ENCODE peak calls at places on chromosomes 12 and 14, in four cellular contexts. H, O, M and W are unnamed samples. For H3K27me3, the result is how much of the 10 kb centered on the place peaks cover.

GRCh38 chr12:89433634-89434033 is 81.3 kb upstream of the DUSP6 start:
- DNase-seq in O (no peak), M (no peak), H (no peak), W (no peak)

GRCh38 chr12:67509987-67510386 is 138.6 kb upstream of the DYRK2 start:
- DNase-seq in H (no peak), M (no peak), O (no peak), W (no peak)

GRCh38 chr14:76950043-76951020 is 78.2 kb downstream of the IRF2BPL start:
- DNase-seq in M (no peak), H (no peak), O (no peak), W (no peak)

GRCh38 chr12:19525236-19525635 is 85.9 kb downstream of the AEBP2 start:
- DNase-seq in O (no peak), M (no peak), H (no peak), W (no peak)

GRCh38 chr14:92755495-92755894 is 7.1 kb upstream of the LGMN start:
- DNase-seq in O (no peak), M (no peak), H (no peak), W (no peak)

GRCh38 chr14:92207012-92207927 is 85.5 kb downstream of the CPSF2 start:
- DNase-seq in O (no peak), M (no peak), H (no peak), W (no peak)

GRCh38 chr12:67633708-67634107 is 14.8 kb upstream of the DYRK2 start:
- DNase-seq in O (no peak), M (no peak), H (no peak), W (no peak)

GRCh38 chr14:100950024-100950423 is 46.5 kb upstream of the RTL1 start:
- DNase-seq in M (no peak), H (no peak), O (no peak), W (no peak)

GRCh38 chr12:115451785-115452736 is 768.1 kb upstream of the TBX3 start:
- DNase-seq in H (no peak), O (peak), M (no peak), W (peak)

GRCh38 chr12:72209096-72209495 is 63.1 kb upstream of the TRHDE start:
- DNase-seq in H (no peak), M (no peak), O (no peak), W (no peak)

GRCh38 chr12:92602930-92603623 is 99.7 kb upstream of the PLEKHG7 start:
- DNase-seq in O (no peak), H (no peak), M (no peak), W (no peak)

GRCh38 chr12:45349911-45350310 is 134.0 kb downstream of the ANO6 start:
- DNase-seq in O (no peak), H (no peak), M (no peak), W (no peak)

GRCh38 chr12:54372113-54372806 is 8.0 kb upstream of the GPR84 start:
- DNase-seq in M (no peak), O (peak), H (no peak), W (no peak)

GRCh38 chr12:32290411-32290810 is 108.9 kb upstream of the FGD4 start:
- DNase-seq in M (no peak), O (no peak), H (no peak), W (no peak)

GRCh38 chr12:52178984-52179383 is 12.8 kb downstream of the KRT80 start:
- DNase-seq in H (no peak), O (no peak), M (no peak), W (no peak)

GRCh38 chr12:109797905-109798669 is 35.1 kb downstream of the TRPV4 start:
- DNase-seq in M (no peak), H (no peak), O (no peak), W (no peak)

GRCh38 chr12:37672655-37673260 is 643.8 kb upstream of the ALG10B start:
- DNase-seq in H (no peak), M (no peak), O (no peak), W (no peak)

GRCh38 chr12:92363295-92364146 is 217.9 kb upstream of the BTG1 start:
- DNase-seq in M (peak), O (no peak), H (peak), W (no peak)

GRCh38 chr14:83712730-83713129 is 1817.2 kb upstream of the FLRT2 start:
- DNase-seq in M (no peak), H (no peak), O (no peak), W (no peak)

GRCh38 chr12:2615665-2616387 is 178.9 kb upstream of the FKBP4 start:
- DNase-seq in O (no peak), M (no peak), H (no peak), W (no peak)

GRCh38 chr12:55742719-55743130 is at the start of gene GDF11:
- DNase-seq in M (peak), O (peak), H (peak), W (peak)

GRCh38 chr14:99316281-99317163 is 44.5 kb upstream of the BCL11B start:
- DNase-seq in H (no peak), M (no peak), O (no peak), W (no peak)

GRCh38 chr14:32654106-32654505 is 284.6 kb upstream of the NPAS3 start:
- DNase-seq in H (no peak), O (no peak), M (no peak), W (no peak)

GRCh38 chr12:57268264-57268663 is 17.3 kb upstream of the STAC3 start:
- DNase-seq in O (no peak), H (no peak), M (no peak), W (no peak)

GRCh38 chr12:24909667-24910066 is 39.2 kb downstream of the BCAT1 start:
- DNase-seq in H (no peak), M (no peak), O (no peak), W (peak)

GRCh38 chr12:111699-112591 is 45.4 kb downstream of the IQSEC3 start:
- DNase-seq in O (no peak), H (no peak), M (no peak), W (no peak)

GRCh38 chr12:52415870-52416750 is 10.0 kb upstream of the KRT82 start:
- DNase-seq in O (no peak), M (no peak), H (no peak), W (no peak)

GRCh38 chr14:90987140-90987539 is 73.3 kb downstream of the RPS6KA5 start:
- DNase-seq in O (no peak), H (no peak), M (no peak), W (no peak)

GRCh38 chr12:66905201-66905600 is 226.3 kb upstream of the GRIP1 start:
- DNase-seq in M (no peak), O (no peak), H (no peak), W (no peak)

GRCh38 chr12:10826258-10826657 is at the start of gene TAS2R10:
- DNase-seq in H (no peak), M (no peak), O (no peak), W (no peak)

GRCh38 chr12:124663771-124664366 is 96.5 kb upstream of the NCOR2 start:
- DNase-seq in H (no peak), M (no peak), O (peak), W (no peak)

GRCh38 chr14:94304243-94304642 is 11.2 kb upstream of the SERPINA10 start:
- DNase-seq in H (no peak), M (no peak), O (no peak), W (no peak)

GRCh38 chr12:66329941-66330340 is 27.6 kb downstream of the HELB start:
- DNase-seq in M (no peak), H (no peak), O (no peak), W (no peak)

GRCh38 chr14:70622111-70622712 is 19.5 kb upstream of the TTC9 start:
- DNase-seq in H (peak), M (peak), O (no peak), W (no peak)

GRCh38 chr12:124498178-124498869 is 69.1 kb downstream of the NCOR2 start:
- DNase-seq in M (no peak), H (no peak), O (peak), W (no peak)

GRCh38 chr14:33551963-33552362 is 398.9 kb downstream of the EGLN3 start:
- DNase-seq in M (no peak), H (no peak), O (no peak), W (no peak)

GRCh38 chr14:94093418-94093817 is 12.3 kb downstream of the IFI27L1 start:
- DNase-seq in H (no peak), M (no peak), O (no peak), W (no peak)

GRCh38 chr12:104643921-104644669 is 187.3 kb downstream of the CHST11 start:
- DNase-seq in O (no peak), M (no peak), H (no peak), W (no peak)

DNA sequence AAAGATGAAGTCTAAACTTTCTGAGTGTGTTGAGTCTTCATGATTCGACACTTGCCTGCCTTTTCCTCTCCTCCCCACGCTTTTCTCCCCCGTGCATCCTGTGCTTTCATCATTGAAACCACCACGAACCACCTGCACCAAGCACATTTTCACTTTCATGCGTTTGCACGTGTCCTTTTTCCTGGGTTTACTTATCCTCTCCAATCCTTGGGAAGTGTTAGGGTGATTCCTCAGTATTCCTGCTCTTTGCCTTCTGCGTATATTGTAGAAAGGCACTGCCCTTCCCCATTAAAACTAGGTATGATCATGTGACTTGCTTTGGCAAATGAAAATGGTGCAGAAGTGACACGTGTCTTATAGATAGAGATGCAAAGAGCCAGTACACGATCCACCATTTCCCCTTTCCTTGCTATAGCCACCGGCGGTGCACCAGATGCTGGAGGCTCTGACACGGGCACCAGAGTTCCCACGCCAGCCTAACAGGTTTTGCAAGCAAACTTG is 106.6 kb downstream of the BRMS1L start:
- DNase-seq in O (no peak), M (no peak), H (peak), W (no peak)
- H3K27ac ChIP-seq in O (no peak), M (no peak), H (peak), W (no peak)

GRCh38 chr14:67609642-67610310 is 9.7 kb upstream of the PIGH start:
- DNase-seq in H (no peak), M (no peak), O (no peak), W (no peak)
- H3K27me3 ChIP-seq in H (under half), M (under half), O (under half), W (under half)

GRCh38 chr12:116565963-116566362 is 6.8 kb downstream of the MAP1LC3B2 start:
- DNase-seq in M (no peak), O (no peak), H (no peak), W (no peak)

GRCh38 chr12:116561181-116561821 is 2.1 kb downstream of the MAP1LC3B2 start:
- DNase-seq in H (no peak), O (no peak), M (no peak), W (no peak)

GRCh38 chr12:116564080-116564479 is 4.9 kb downstream of the MAP1LC3B2 start:
- DNase-seq in M (no peak), H (no peak), O (no peak), W (no peak)

GRCh38 chr12:116562090-116562489 is 2.9 kb downstream of the MAP1LC3B2 start:
- DNase-seq in M (no peak), O (no peak), H (no peak), W (no peak)

GRCh38 chr12:116563262-116563661 is 4.1 kb downstream of the MAP1LC3B2 start:
- DNase-seq in O (no peak), M (no peak), H (no peak), W (no peak)
- H3K27ac ChIP-seq in O (no peak), M (no peak), H (no peak), W (no peak)

DNA sequence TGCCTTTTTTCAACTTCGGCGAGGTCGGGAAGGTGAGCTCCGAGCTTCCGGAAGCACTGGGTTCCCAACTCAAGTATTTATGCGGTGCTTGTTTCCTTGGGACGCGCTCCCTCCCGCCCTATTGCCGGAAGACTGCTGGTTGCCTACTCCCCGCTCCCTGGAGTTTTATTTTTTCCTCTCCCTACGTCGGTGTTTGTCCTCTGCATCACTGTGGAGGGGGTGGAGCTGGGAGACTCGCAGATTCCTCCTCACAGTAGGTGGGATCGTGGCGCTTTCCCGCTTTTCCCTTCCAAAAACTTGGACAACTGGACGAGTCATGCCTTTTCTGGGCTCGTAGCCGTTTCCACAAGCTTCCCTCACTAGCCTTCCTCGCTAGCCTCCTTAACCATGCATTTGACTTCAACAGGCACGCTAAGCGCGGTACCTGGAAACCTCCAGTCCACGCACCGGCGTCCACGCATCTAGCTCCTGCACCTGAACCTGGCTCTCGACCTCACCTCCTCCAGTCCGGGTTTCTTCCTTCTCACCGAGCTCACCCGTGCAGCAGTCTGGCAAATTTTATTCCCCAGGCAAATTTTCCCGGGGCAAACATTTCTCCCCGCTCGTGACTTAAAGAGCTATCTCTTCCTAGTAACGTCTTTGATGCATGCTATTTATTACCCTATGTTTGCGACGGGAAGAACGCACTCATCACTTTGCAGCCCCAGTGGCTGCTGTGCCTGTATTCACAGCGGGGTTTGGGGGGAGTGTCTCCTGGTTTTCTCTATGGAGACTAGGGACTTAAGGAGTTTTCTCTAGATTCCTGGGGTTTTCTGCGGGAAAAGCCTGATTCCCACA is at the start of gene AVPR1A:
- DNase-seq in H (no peak), M (no peak), O (peak), W (no peak)
- H3K27me3 ChIP-seq in H (under half), M (under half), O (under half), W (under half)

GRCh38 chr14:65357091-65357490 is 55.4 kb upstream of the FUT8 start:
- DNase-seq in H (no peak), M (no peak), O (no peak), W (no peak)
- H3K27ac ChIP-seq in H (no peak), M (no peak), O (peak), W (no peak)

GRCh38 chr12:111074559-111074958 is 154.2 kb upstream of the MYL2 start:
- DNase-seq in M (no peak), O (no peak), H (no peak), W (peak)
- H3K27me3 ChIP-seq in M (under half), O (under half), H (under half), W (under half)